ENCODE peak calls at places on chromosomes 13 and 19, in seven cellular contexts. E is AG04449; W is epithelial cell of proximal tubule; I is midbrain; O is left ventricle myocardium superior; Z is activated T-helper 1 cell treated with anti-CD3 and anti-CD28 coated beads, Interleukin-12 subunit alpha, Interleukin-12 subunit beta, Interleukin-2, Interleukin-4 antibody, amounts not matched to agents 30 ng/mL and 10 ng/mL and 1 ng/mL, durations not matched to agents 14 hours and 24 hours and 36 hours; T is tibial artery. L is an unnamed sample.

GRCh38 chr19:4694211-4694987 is 24.3 kb upstream of the MYDGF start:
- DNase-seq in W (peak; percentile 33), O (peak; percentile 73), T (no peak), E (peak; percentile 60), Z (no peak), I (peak; percentile 63), L (no peak)

GRCh38 chr19:1183543-1184172 is 9.6 kb upstream of the SBNO2 start:
- DNase-seq in E (no peak), T (no peak), W (no peak), O (no peak), Z (no peak), I (no peak), L (no peak)

GRCh38 chr19:5097959-5098623 is 129.2 kb downstream of the KDM4B start:
- DNase-seq in E (no peak), Z (no peak), O (no peak), T (no peak), I (no peak), W (no peak), L (no peak)

GRCh38 chr19:16899566-16900075 is 10.8 kb downstream of the F2RL3 start:
- DNase-seq in I (no peak), O (peak; percentile 61), W (no peak), E (no peak), Z (no peak), T (no peak), L (peak; percentile 37)

GRCh38 chr19:2015611-2015950 is at the start of gene BTBD2:
- DNase-seq in T (peak; percentile 78), I (peak; percentile 85), O (peak; percentile 70), E (peak; percentile 10), W (no peak), Z (peak; percentile 40), L (no peak)

GRCh38 chr19:7010722-7011593 is 10.3 kb downstream of the MBD3L2B start:
- DNase-seq in W (no peak), I (no peak), Z (no peak), T (no peak), E (no peak), O (no peak), L (no peak)

GRCh38 chr13:30908416-30908980 is 2.4 kb downstream of the MEDAG start:
- DNase-seq in E (no peak), O (peak; percentile 62), W (no peak), T (peak; percentile 88), Z (no peak), I (no peak), L (no peak)

GRCh38 chr13:57627663-57628062 is 3.9 kb upstream of the PCDH17 start:
- DNase-seq in I (no peak), E (no peak), O (no peak), W (no peak), T (no peak), Z (no peak), L (no peak)

GRCh38 chr13:51970251-51970793 is 40.9 kb downstream of the ATP7B start:
- DNase-seq in Z (no peak), I (no peak), E (no peak), T (no peak), O (no peak), W (no peak), L (no peak)

GRCh38 chr19:40465025-40465780 is at the start of gene BLVRB:
- DNase-seq in T (no peak), I (peak; percentile 49), Z (peak; percentile 10), E (peak; percentile 53), W (no peak), O (no peak), L (peak; percentile 9)

GRCh38 chr19:40982594-40983101 is 8.4 kb upstream of the CYP2B6 start:
- DNase-seq in I (no peak), T (no peak), O (no peak), Z (no peak), E (no peak), W (no peak), L (no peak)

GRCh38 chr13:67061750-67062149 is 168.4 kb downstream of the PCDH9 start:
- DNase-seq in Z (no peak), I (no peak), W (no peak), O (no peak), E (no peak), T (no peak), L (no peak)

GRCh38 chr19:8335343-8336071 is 7.6 kb downstream of the KANK3 start:
- DNase-seq in Z (no peak), T (no peak), I (no peak), O (no peak), E (no peak), W (no peak), L (peak; percentile 35)

GRCh38 chr13:60329221-60329983 is 67.6 kb upstream of the TDRD3 start:
- DNase-seq in Z (no peak), I (peak; percentile 6), E (no peak), T (no peak), O (no peak), W (peak; percentile 16), L (no peak)

GRCh38 chr19:9041023-9041422 is 30.8 kb upstream of the MUC16 start:
- DNase-seq in W (no peak), O (no peak), E (no peak), T (no peak), I (no peak), Z (no peak), L (no peak)

GRCh38 chr19:9323557-9323918 is 441 bp upstream of the ZNF559 start:
- DNase-seq in Z (peak; percentile 28), O (peak; percentile 75), W (peak; percentile 67), T (peak; percentile 83), E (peak; percentile 44), I (peak; percentile 82), L (peak; percentile 76)

GRCh38 chr19:3482507-3483225 is 575 bp downstream of the SMIM44 start:
- DNase-seq in E (no peak), I (no peak), Z (no peak), W (no peak), T (no peak), O (no peak), L (no peak)

GRCh38 chr19:1070931-1071791 is 4.2 kb downstream of the ARHGAP45 start:
- DNase-seq in Z (no peak), O (peak; percentile 31), W (no peak), E (no peak), I (no peak), T (no peak), L (no peak)

GRCh38 chr13:47039106-47039505 is 142.3 kb upstream of the HTR2A start:
- DNase-seq in T (no peak), I (no peak), W (peak; percentile 16), Z (no peak), O (no peak), E (peak; percentile 60), L (no peak)

GRCh38 chr19:6216996-6217751 is 62.6 kb downstream of the MLLT1 start:
- DNase-seq in O (peak; percentile 60), W (no peak), Z (no peak), E (no peak), T (peak; percentile 64), I (no peak), L (no peak)

L was measured in stimulated activated naive B cell treated with anti-CD40 and anti-IgM and Interleukin-4, amounts not matched to agents 10 μg/mL and 1 μg/mL and 100 μg/mL, for 72 hours.